ENCODE peak calls at places on chromosome 10, in ten cellular contexts. G, H, R, P, E, C, Y, F, A and D are unnamed samples.

GRCh38 chr10:26843736-26844135 is 17.0 kb downstream of the ABI1 start:
- DNase-seq in G (no peak), H (no peak), R (no peak), P (no peak), E (no peak), C (no peak), Y (no peak), F (peak), A (no peak), D (no peak)

GRCh38 chr10:121914661-121915060 is 13.2 kb downstream of the ATE1 start:
- DNase-seq in G (no peak), H (no peak), R (no peak), P (no peak), E (no peak), C (no peak), Y (no peak), F (no peak), A (no peak), D (no peak)

GRCh38 chr10:21525367-21526183 is at the start of gene SKIDA1:
- DNase-seq in G (peak), H (peak), R (peak), P (peak), E (peak), C (peak), Y (peak), F (peak), A (peak), D (no peak)

GRCh38 chr10:50506861-50507573 is 116.7 kb downstream of the SGMS1 start:
- DNase-seq in G (no peak), H (no peak), R (no peak), P (no peak), E (no peak), C (no peak), Y (no peak), F (no peak), A (no peak), D (no peak)

GRCh38 chr10:117736655-117737054 is 194.1 kb downstream of the EMX2 start:
- DNase-seq in G (peak), H (no peak), R (no peak), P (no peak), E (no peak), C (peak), Y (no peak), F (no peak), A (no peak), D (no peak)

GRCh38 chr10:133391249-133391635 is 2.7 kb upstream of the MTG1 start:
- DNase-seq in G (no peak), H (no peak), R (no peak), P (no peak), E (no peak), C (no peak), Y (no peak), F (no peak), A (no peak), D (no peak)

GRCh38 chr10:129102906-129103693 is 363.9 kb upstream of the MGMT start:
- DNase-seq in G (peak), H (peak), R (no peak), P (no peak), E (no peak), C (no peak), Y (no peak), F (no peak), A (no peak), D (no peak)

GRCh38 chr10:51010977-51011376 is 63.3 kb upstream of the PRKG1 start:
- DNase-seq in G (peak), H (peak), R (no peak), P (peak), E (peak), C (peak), Y (peak), F (no peak), A (no peak), D (no peak)

GRCh38 chr10:132386419-132386831 is 10.6 kb upstream of the PWWP2B start:
- DNase-seq in G (peak), H (no peak), R (no peak), P (no peak), E (no peak), C (no peak), Y (no peak), F (no peak), A (no peak), D (no peak)

GRCh38 chr10:125020386-125020785 is 78.5 kb downstream of the ZRANB1 start:
- DNase-seq in G (no peak), H (no peak), R (no peak), P (no peak), E (no peak), C (no peak), Y (no peak), F (no peak), A (no peak), D (no peak)

GRCh38 chr10:89699581-89700064 is 1.8 kb upstream of the KIF20B start:
- DNase-seq in G (no peak), H (no peak), R (no peak), P (no peak), E (no peak), C (peak), Y (no peak), F (no peak), A (no peak), D (no peak)

GRCh38 chr10:24518981-24519597 is 204.6 kb downstream of the ARHGAP21 start:
- DNase-seq in G (peak), H (peak), R (peak), P (peak), E (peak), C (peak), Y (no peak), F (peak), A (peak), D (peak)

GRCh38 chr10:49365675-49366415 is 30.0 kb downstream of the DRGX start:
- DNase-seq in G (no peak), H (no peak), R (no peak), P (no peak), E (no peak), C (no peak), Y (no peak), F (no peak), A (no peak), D (peak)

GRCh38 chr10:59336632-59337031 is 25.7 kb downstream of the FAM13C start:
- DNase-seq in G (peak), H (peak), R (peak), P (no peak), E (no peak), C (no peak), Y (no peak), F (peak), A (no peak), D (no peak)

GRCh38 chr10:17199351-17199804 is 2.1 kb downstream of the TRDMT1 start:
- DNase-seq in G (peak), H (peak), R (peak), P (peak), E (peak), C (no peak), Y (no peak), F (peak), A (no peak), D (no peak)

DNA sequence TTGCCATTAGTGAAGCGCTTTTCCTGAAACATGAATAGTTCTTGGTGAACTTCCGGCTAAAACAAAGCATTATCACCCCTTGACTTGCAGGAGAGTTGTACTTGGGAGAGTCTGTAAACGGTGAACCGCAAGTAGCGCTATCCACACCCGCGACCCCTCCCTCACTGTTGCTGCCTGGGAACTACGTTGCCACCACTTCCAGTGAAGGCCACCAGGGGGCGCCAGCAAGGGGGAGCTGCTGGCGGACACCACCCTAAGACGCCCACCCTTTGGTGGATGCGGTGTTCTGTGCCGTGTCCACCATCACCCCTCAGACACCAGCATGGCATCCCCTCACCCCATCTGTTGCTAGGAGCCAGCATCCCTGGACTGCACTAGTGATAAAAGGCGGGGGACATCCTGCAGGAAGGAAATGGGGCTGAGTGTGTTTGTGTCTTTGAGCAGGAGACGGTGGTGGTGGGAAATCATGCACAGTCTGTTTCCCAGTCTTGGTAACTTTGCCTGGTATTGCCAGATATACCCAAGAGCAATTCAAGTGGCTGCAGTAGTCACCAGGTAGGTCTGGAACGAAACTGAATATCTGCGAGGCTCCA is 298.2 kb downstream of the FRMD4A start:
- DNase-seq in G (peak), H (no peak), R (peak), P (peak), E (peak), C (peak), Y (no peak), F (no peak), A (peak), D (peak)
- H3K4me2 ChIP-seq in G (no peak), H (no peak), R (no peak), P (no peak), E (no peak), C (no peak), Y (no peak), F (no peak), A (no peak), D (peak)

GRCh38 chr10:105109164-105109563 is 468.1 kb downstream of the SORCS3 start:
- DNase-seq in G (no peak), H (no peak), R (no peak), P (no peak), E (no peak), C (no peak), Y (no peak), F (no peak), A (no peak), D (no peak)

GRCh38 chr10:105112862-105113261 is 471.8 kb downstream of the SORCS3 start:
- DNase-seq in G (no peak), H (no peak), R (no peak), P (no peak), E (no peak), C (no peak), Y (no peak), F (no peak), A (no peak), D (no peak)
- H3K4me2 ChIP-seq in G (no peak), H (no peak), R (no peak), P (no peak), E (no peak), C (no peak), Y (no peak), F (no peak), A (no peak), D (no peak)

GRCh38 chr10:77037735-77038411 is 599.7 kb downstream of the KCNMA1 start:
- DNase-seq in G (no peak), H (no peak), R (no peak), P (no peak), E (no peak), C (no peak), Y (peak), F (no peak), A (no peak), D (no peak)
- H3K4me2 ChIP-seq in G (no peak), H (no peak), R (no peak), P (no peak), E (no peak), C (no peak), Y (peak), F (no peak), A (no peak), D (no peak)

GRCh38 chr10:105188737-105189463 is 547.8 kb downstream of the SORCS3 start:
- DNase-seq in G (peak), H (no peak), R (peak), P (no peak), E (no peak), C (peak), Y (no peak), F (peak), A (no peak), D (no peak)
- H3K4me2 ChIP-seq in G (no peak), H (no peak), R (peak), P (no peak), E (no peak), C (no peak), Y (no peak), F (no peak), A (no peak), D (no peak)

GRCh38 chr10:35364808-35365207 is 28.5 kb downstream of the CCNY start:
- DNase-seq in G (no peak), H (no peak), R (no peak), P (no peak), E (no peak), C (peak), Y (no peak), F (no peak), A (no peak), D (no peak)
- H3K4me2 ChIP-seq in G (no peak), H (no peak), R (no peak), P (no peak), E (no peak), C (peak), Y (no peak), F (no peak), A (no peak), D (no peak)

DNA sequence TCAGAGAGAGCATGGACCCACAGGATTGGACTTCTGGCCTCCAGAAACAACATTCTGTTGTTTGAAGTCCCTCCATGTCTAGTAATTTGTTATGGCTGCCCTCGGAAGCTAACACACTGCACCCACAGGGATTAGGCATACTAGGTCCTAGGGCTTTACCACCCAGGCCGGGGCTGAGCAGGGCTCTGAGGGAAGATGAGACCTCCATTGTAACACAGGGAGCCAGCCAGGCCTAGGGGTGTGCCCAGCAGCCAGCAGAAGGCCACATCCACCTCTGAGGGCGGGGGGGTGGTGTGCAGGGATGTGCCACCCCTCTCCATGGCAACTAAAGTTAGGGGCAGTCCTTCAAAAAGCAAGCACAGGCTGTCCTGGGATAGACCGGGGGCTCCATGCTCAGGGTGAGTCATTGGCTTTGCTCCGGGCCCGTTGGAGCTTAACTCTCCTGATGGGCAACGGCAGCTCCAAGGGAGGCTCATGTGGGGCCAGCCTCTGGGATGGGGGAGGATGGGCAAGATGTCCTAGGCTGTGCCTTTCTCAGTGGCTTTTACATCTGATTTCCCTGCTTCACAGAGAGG is 96.6 kb upstream of the GPR26 start:
- DNase-seq in G (no peak), H (no peak), R (no peak), P (no peak), E (no peak), C (no peak), Y (no peak), F (no peak), A (no peak), D (no peak)
- H3K4me2 ChIP-seq in G (no peak), H (no peak), R (no peak), P (no peak), E (no peak), C (no peak), Y (no peak), F (no peak), A (no peak), D (no peak)

GRCh38 chr10:71675295-71675970 is 44.1 kb downstream of the C10orf105 start:
- DNase-seq in G (no peak), H (no peak), R (no peak), P (no peak), E (no peak), C (no peak), Y (no peak), F (peak), A (no peak), D (no peak)
- H3K4me2 ChIP-seq in G (no peak), H (no peak), R (no peak), P (no peak), E (no peak), C (no peak), Y (no peak), F (no peak), A (no peak), D (no peak)

GRCh38 chr10:93398528-93398927 is 83.6 kb downstream of the MYOF start:
- DNase-seq in G (no peak), H (no peak), R (no peak), P (no peak), E (no peak), C (no peak), Y (no peak), F (no peak), A (no peak), D (no peak)
- H3K4me2 ChIP-seq in G (no peak), H (no peak), R (no peak), P (no peak), E (no peak), C (no peak), Y (no peak), F (no peak), A (no peak), D (no peak)

DNA sequence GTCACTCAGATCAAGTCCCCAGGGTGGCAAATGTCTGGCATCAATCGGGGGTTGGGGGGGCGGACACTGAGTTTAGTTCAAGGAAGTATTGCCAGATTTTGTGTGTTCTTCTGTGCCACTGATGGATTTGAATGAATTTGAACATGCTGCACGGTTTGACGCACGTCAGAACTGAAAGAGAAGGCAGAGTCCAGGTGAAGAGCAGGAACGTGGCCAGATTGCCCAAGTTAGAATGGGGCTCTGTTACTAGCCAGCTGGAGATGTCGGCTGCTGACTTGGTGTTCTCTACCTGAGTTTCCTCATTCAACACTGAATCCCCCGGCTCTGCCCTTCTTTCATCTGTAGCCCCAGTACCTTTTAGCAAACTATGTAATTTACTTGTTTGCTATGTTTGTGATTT is 180.2 kb downstream of the PRKCQ start:
- DNase-seq in G (no peak), H (no peak), R (no peak), P (no peak), E (no peak), C (no peak), Y (no peak), F (no peak), A (no peak), D (no peak)
- H3K4me2 ChIP-seq in G (no peak), H (peak), R (no peak), P (no peak), E (no peak), C (no peak), Y (no peak), F (no peak), A (no peak), D (no peak)

DNA sequence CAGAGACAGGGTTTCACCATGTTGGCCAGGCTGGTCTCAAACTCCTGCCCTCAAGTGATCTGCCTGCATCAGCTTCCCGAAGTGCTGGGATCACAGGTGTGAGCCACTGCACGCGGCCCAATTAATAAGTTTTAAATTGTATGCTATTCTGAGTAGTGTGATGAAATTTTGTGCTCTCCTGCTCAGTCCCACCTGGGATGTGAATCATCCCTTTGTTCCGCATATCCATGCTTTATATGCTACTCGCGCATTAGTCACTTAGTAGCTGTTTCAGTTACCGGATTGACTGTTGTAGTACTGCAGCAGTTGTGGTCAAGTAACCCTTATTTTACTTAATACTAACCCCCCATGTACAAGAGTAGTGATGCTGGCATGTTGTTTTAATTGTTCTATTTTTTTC is 47.3 kb upstream of the OIT3 start:
- DNase-seq in G (peak), H (peak), R (peak), P (no peak), E (peak), C (no peak), Y (no peak), F (peak), A (no peak), D (no peak)
- H3K4me2 ChIP-seq in G (no peak), H (no peak), R (peak), P (no peak), E (no peak), C (no peak), Y (no peak), F (no peak), A (no peak), D (no peak)